ENCODE peak calls at places on chromosomes 6 and 20, in six cellular contexts. Y, B, Z, H, I and L are unnamed samples.

GRCh38 chr6:159311618-159312017 is 142.4 kb downstream of the FNDC1 start:
- DNase-seq in H (no peak), B (no peak), Z (no peak), Y (peak; percentile 5), I (no peak), L (no peak)

GRCh38 chr20:43836790-43837189 is 77.9 kb upstream of the TOX2 start:
- DNase-seq in Z (no peak), I (no peak), H (no peak), B (no peak), Y (no peak), L (no peak)

GRCh38 chr6:34142599-34142998 is 3.3 kb downstream of the GRM4 start:
- DNase-seq in Y (peak; percentile 5), H (peak; percentile 36), Z (peak; percentile 36), I (no peak), B (no peak), L (peak; percentile 91)

GRCh38 chr6:166862287-166862977 is 93.9 kb downstream of the RNASET2 start:
- DNase-seq in B (no peak), I (no peak), Z (no peak), Y (peak; percentile 5), H (peak; percentile 42), L (peak; percentile 91)

GRCh38 chr20:24027229-24027628 is 38.6 kb upstream of the GGTLC1 start:
- DNase-seq in I (no peak), Y (peak; percentile 76), Z (peak; percentile 64), B (peak; percentile 65), H (no peak), L (no peak)

GRCh38 chr6:108594640-108595039 is 33.9 kb downstream of the FOXO3 start:
- DNase-seq in Z (peak; percentile 46), I (no peak), H (no peak), B (no peak), Y (no peak), L (no peak)

GRCh38 chr20:3109350-3110302 is 25.1 kb upstream of the AVP start:
- DNase-seq in H (no peak), I (no peak), B (no peak), Z (no peak), Y (no peak), L (peak; percentile 28)

GRCh38 chr20:17499041-17499440 is 32.1 kb downstream of the BFSP1 start:
- DNase-seq in Z (no peak), B (no peak), Y (peak; percentile 8), I (peak; percentile 18), H (no peak), L (no peak)

GRCh38 chr6:44676246-44676790 is 288.8 kb downstream of the CDC5L start:
- DNase-seq in H (no peak), Z (no peak), Y (no peak), I (no peak), B (no peak), L (no peak)

GRCh38 chr20:44274303-44275017 is 27.4 kb downstream of the GDAP1L1 start:
- DNase-seq in B (no peak), Z (no peak), Y (no peak), H (no peak), I (no peak), L (no peak)

GRCh38 chr6:22807818-22808217 is 238.5 kb downstream of the HDGFL1 start:
- DNase-seq in H (no peak), Y (no peak), B (no peak), Z (no peak), I (no peak), L (no peak)

GRCh38 chr6:15036690-15037245 is 209.1 kb upstream of the JARID2 start:
- DNase-seq in H (peak; percentile 89), B (no peak), Y (no peak), I (no peak), Z (peak; percentile 95), L (no peak)

GRCh38 chr20:32203556-32204484 is 3.7 kb downstream of the PLAGL2 start:
- DNase-seq in Z (no peak), H (peak; percentile 77), B (no peak), Y (peak; percentile 52), I (no peak), L (no peak)

GRCh38 chr6:78611097-78611625 is 256.2 kb upstream of the IRAK1BP1 start:
- DNase-seq in I (no peak), Z (no peak), Y (no peak), H (no peak), B (no peak), L (no peak)

GRCh38 chr6:3520541-3521220 is 63.8 kb upstream of the SLC22A23 start:
- DNase-seq in H (no peak), Z (no peak), Y (peak; percentile 46), I (peak; percentile 75), B (no peak), L (no peak)

GRCh38 chr6:52333840-52334200 is 28.1 kb upstream of the PAQR8 start:
- DNase-seq in I (no peak), Z (no peak), B (no peak), H (no peak), Y (no peak), L (no peak)

GRCh38 chr6:117498159-117498558 is 15.7 kb downstream of the DCBLD1 start:
- DNase-seq in H (no peak), Y (peak; percentile 74), I (peak; percentile 91), Z (no peak), B (no peak), L (no peak)

GRCh38 chr20:50562262-50562701 is 52.1 kb downstream of the PTPN1 start:
- DNase-seq in I (no peak), B (no peak), H (no peak), Y (no peak), Z (peak; percentile 81), L (no peak)

GRCh38 chr6:158674342-158674969 is 24.6 kb downstream of the SYTL3 start:
- DNase-seq in Y (no peak), H (no peak), B (no peak), I (no peak), Z (no peak), L (no peak)

GRCh38 chr6:42963855-42964605 is 3.5 kb downstream of the GNMT start:
- DNase-seq in Z (no peak), B (no peak), H (peak; percentile 58), I (peak; percentile 45), Y (peak; percentile 67), L (peak; percentile 92)

GRCh38 chr6:7578949-7579348 is 11.0 kb upstream of the SNRNP48 start:
- DNase-seq in B (no peak), Z (no peak), Y (no peak), I (no peak), H (no peak), L (no peak)

GRCh38 chr20:25063981-25064380 is 6.0 kb upstream of the ACSS1 start:
- DNase-seq in Z (peak; percentile 14), H (no peak), B (no peak), I (no peak), Y (no peak), L (no peak)

GRCh38 chr6:24918641-24919403 is 16.9 kb downstream of the RIPOR2 start:
- DNase-seq in Z (peak; percentile 75), I (no peak), H (no peak), Y (no peak), B (no peak), L (no peak)

GRCh38 chr6:55578537-55579363 is at the start of gene HMGCLL1:
- DNase-seq in I (no peak), Y (peak; percentile 10), B (no peak), H (peak; percentile 78), Z (peak; percentile 71), L (peak; percentile 88)

GRCh38 chr6:29737707-29738630 is 14.7 kb downstream of the HLA-F start:
- DNase-seq in Z (peak; percentile 65), B (peak; percentile 59), Y (peak; percentile 82), H (peak; percentile 83), I (peak; percentile 38), L (peak; percentile 80)

GRCh38 chr6:152184573-152185157 is 377.2 kb downstream of the ESR1 start:
- DNase-seq in Y (no peak), I (no peak), B (no peak), Z (no peak), H (no peak), L (no peak)

GRCh38 chr20:41048475-41049242 is 20.0 kb downstream of the TOP1 start:
- DNase-seq in I (no peak), B (no peak), Y (no peak), Z (no peak), H (no peak), L (no peak)

GRCh38 chr20:41049451-41049850 is 20.8 kb downstream of the TOP1 start:
- DNase-seq in Y (no peak), Z (no peak), H (no peak), B (no peak), I (no peak), L (no peak)

GRCh38 chr20:41047279-41047974 is 18.8 kb downstream of the TOP1 start:
- DNase-seq in Y (no peak), I (no peak), Z (no peak), B (no peak), H (no peak), L (peak; percentile 40)

GRCh38 chr20:41046716-41047115 is 18.1 kb downstream of the TOP1 start:
- DNase-seq in H (no peak), I (no peak), Z (no peak), Y (no peak), B (no peak), L (no peak)

DNA sequence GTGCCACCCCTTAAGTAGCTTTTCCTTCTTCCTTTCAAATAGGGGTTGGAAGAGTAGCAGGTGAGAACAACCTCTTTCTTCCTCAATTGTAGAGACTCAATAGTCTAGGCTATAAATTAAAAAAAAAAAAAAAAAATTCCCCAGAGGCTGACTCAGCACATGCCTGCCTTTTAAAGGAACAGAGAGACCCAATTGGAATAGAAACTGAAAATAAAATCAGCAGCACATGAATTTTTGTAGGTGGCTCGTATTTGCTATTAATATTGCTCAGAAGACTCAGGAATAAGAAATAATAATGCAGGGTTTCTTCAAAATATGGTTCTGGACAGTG is 19.3 kb downstream of the TOP1 start:
- DNase-seq in Y (peak; percentile 44), H (no peak), Z (no peak), I (peak; percentile 42), B (no peak), L (no peak)
- H3K4me3 ChIP-seq in Y (no peak overlapping the region), H (no peak overlapping the region), Z (peak overlapping the region; percentile 40), I (no peak overlapping the region), B (peak overlapping the region; percentile 42), L (no peak overlapping the region)

GRCh38 chr20:61886721-61887658 is 178.7 kb downstream of the TAF4 start:
- DNase-seq in I (peak; percentile 33), B (no peak), Y (peak; percentile 43), H (peak; percentile 60), Z (peak; percentile 51), L (peak; percentile 94)
- H3K27me3 ChIP-seq in I (peaks cover 35% of the 10 kb centered on the region), B (no peaks in the 10 kb centered on the region), Y (no peaks in the 10 kb centered on the region), H (no peaks in the 10 kb centered on the region), Z (peaks cover 6% of the 10 kb centered on the region), L (no peaks in the 10 kb centered on the region)

DNA sequence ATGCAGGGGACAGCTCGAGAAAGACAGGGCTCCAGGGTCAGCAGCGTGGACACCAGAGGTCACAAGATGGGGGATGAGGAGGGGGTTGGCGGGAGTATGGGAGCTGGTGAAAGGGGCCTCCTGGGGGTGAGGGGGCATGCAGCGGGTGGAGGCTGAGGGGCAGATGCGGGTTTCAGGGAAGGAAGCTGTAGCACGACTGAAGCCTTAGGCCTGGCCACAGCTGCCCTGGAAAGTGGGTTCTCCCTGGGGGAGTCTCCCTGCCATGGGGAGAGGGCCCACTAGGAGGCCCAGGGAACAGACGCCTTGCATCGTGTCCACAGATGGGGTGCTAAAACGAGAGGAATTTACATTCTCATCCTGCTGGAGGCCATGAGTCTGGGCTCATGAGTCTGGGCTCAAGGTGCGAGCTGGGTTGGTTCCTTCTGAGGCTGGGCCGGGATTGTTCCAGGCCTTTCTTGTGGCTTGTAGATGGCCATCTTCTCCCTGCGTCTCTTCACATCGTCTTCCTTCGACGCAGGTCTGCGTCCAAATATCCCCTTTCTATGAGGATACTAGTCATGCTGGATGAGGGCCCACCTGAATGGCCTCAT is 18.0 kb downstream of the APCDD1L start:
- DNase-seq in Z (no peak), I (no peak), Y (no peak), H (no peak), B (no peak), L (peak; percentile 32)
- H3K36me3 ChIP-seq in Z (no peaks in the 10 kb centered on the region), I (no peaks in the 10 kb centered on the region), Y (no peaks in the 10 kb centered on the region), H (no peaks in the 10 kb centered on the region), B (no peaks in the 10 kb centered on the region), L (no peaks in the 10 kb centered on the region)

GRCh38 chr6:32796848-32797776 is 19.7 kb downstream of the HLA-DOB start:
- DNase-seq in I (peak; percentile 51), Z (peak; percentile 81), Y (peak; percentile 75), H (peak; percentile 81), B (peak; percentile 73), L (peak; percentile 51)
- H3K4me3 ChIP-seq in I (no peak overlapping the region), Z (peak overlapping the region; percentile 41), Y (no peak overlapping the region), H (peak overlapping the region; percentile 22), B (peak overlapping the region; percentile 20), L (peak overlapping the region; percentile 8)